ENCODE peak calls at places on chromosomes 6 and 20, in four cellular contexts. One of them, this sample, is unnamed. For H3K4me1 and H3K79me2, the result is how much of the 10 kb centered on the place peaks cover.

GRCh38 chr6:159941286-159942113 is 27.4 kb upstream of the IGF2R start:
- DNase-seq in HCT116: peak
- DNase-seq in GM23248: peak
- DNase-seq in neural progenitor cell: peak
- DNase-seq in this sample: peak

GRCh38 chr6:152605342-152605741 is 31.8 kb downstream of the SYNE1 start:
- DNase-seq in HCT116: no peak
- DNase-seq in GM23248: peak
- DNase-seq in neural progenitor cell: no peak
- DNase-seq in this sample: no peak

GRCh38 chr6:20691185-20691584 is 156.9 kb downstream of the CDKAL1 start:
- DNase-seq in HCT116: no peak
- DNase-seq in GM23248: no peak
- DNase-seq in neural progenitor cell: no peak
- DNase-seq in this sample: no peak

GRCh38 chr6:165186041-165186440 is 123.4 kb downstream of the C6orf118 start:
- DNase-seq in HCT116: no peak
- DNase-seq in GM23248: peak
- DNase-seq in neural progenitor cell: no peak
- DNase-seq in this sample: no peak

GRCh38 chr6:36460916-36461315 is 18.1 kb downstream of the KCTD20 start:
- DNase-seq in HCT116: no peak
- DNase-seq in GM23248: no peak
- DNase-seq in neural progenitor cell: no peak
- DNase-seq in this sample: no peak

GRCh38 chr6:161257778-161258457 is 15.9 kb downstream of the AGPAT4 start:
- DNase-seq in HCT116: no peak
- DNase-seq in GM23248: peak
- DNase-seq in neural progenitor cell: no peak
- DNase-seq in this sample: no peak

GRCh38 chr20:17875981-17876385 is 92.6 kb downstream of the SNX5 start:
- DNase-seq in HCT116: no peak
- DNase-seq in GM23248: no peak
- DNase-seq in neural progenitor cell: peak
- DNase-seq in this sample: no peak

GRCh38 chr6:42569102-42570028 is 5.5 kb downstream of the UBR2 start:
- DNase-seq in HCT116: no peak
- DNase-seq in GM23248: peak
- DNase-seq in neural progenitor cell: no peak
- DNase-seq in this sample: peak

GRCh38 chr20:56200456-56200855 is 48.1 kb upstream of the MC3R start:
- DNase-seq in HCT116: peak
- DNase-seq in GM23248: no peak
- DNase-seq in neural progenitor cell: no peak
- DNase-seq in this sample: no peak

GRCh38 chr6:71294121-71294523 is 5.5 kb downstream of the OGFRL1 start:
- DNase-seq in HCT116: no peak
- DNase-seq in GM23248: peak
- DNase-seq in neural progenitor cell: no peak
- DNase-seq in this sample: no peak

GRCh38 chr6:81515562-81516453 is 236.7 kb downstream of the TENT5A start:
- DNase-seq in HCT116: no peak
- DNase-seq in GM23248: peak
- DNase-seq in neural progenitor cell: no peak
- DNase-seq in this sample: no peak

GRCh38 chr6:22350109-22350508 is 53.3 kb upstream of the PRL start:
- DNase-seq in HCT116: no peak
- DNase-seq in GM23248: no peak
- DNase-seq in neural progenitor cell: no peak
- DNase-seq in this sample: no peak

GRCh38 chr6:26249709-26249958 is 115.4 kb upstream of the BTN3A2 start:
- DNase-seq in HCT116: no peak
- DNase-seq in GM23248: no peak
- DNase-seq in neural progenitor cell: no peak
- DNase-seq in this sample: peak

GRCh38 chr6:20325641-20326421 is 75.8 kb upstream of the E2F3 start:
- DNase-seq in HCT116: no peak
- DNase-seq in GM23248: no peak
- DNase-seq in neural progenitor cell: no peak
- DNase-seq in this sample: no peak

GRCh38 chr6:45327956-45328522 is at the start of gene RUNX2:
- DNase-seq in HCT116: no peak
- DNase-seq in GM23248: peak
- DNase-seq in neural progenitor cell: no peak
- DNase-seq in this sample: no peak

GRCh38 chr6:42162384-42162783 is 10.8 kb upstream of the GUCA1A start:
- DNase-seq in HCT116: no peak
- DNase-seq in GM23248: no peak
- DNase-seq in neural progenitor cell: peak
- DNase-seq in this sample: no peak

GRCh38 chr6:134357110-134357509 is 39.2 kb upstream of the SGK1 start:
- DNase-seq in HCT116: no peak
- DNase-seq in GM23248: no peak
- DNase-seq in neural progenitor cell: no peak
- DNase-seq in this sample: no peak

GRCh38 chr20:62772994-62773858 is 23.0 kb upstream of the MRGBP start:
- DNase-seq in HCT116: no peak
- DNase-seq in GM23248: peak
- DNase-seq in neural progenitor cell: no peak
- DNase-seq in this sample: no peak

GRCh38 chr6:107418118-107418517 is 41.2 kb downstream of the PDSS2 start:
- DNase-seq in HCT116: no peak
- DNase-seq in GM23248: peak
- DNase-seq in neural progenitor cell: peak
- DNase-seq in this sample: peak

GRCh38 chr6:43939281-43940070 is 169.5 kb downstream of the VEGFA start:
- DNase-seq in HCT116: no peak
- DNase-seq in GM23248: no peak
- DNase-seq in neural progenitor cell: no peak
- DNase-seq in this sample: no peak

GRCh38 chr6:71206086-71206485 is 82.5 kb upstream of the OGFRL1 start:
- DNase-seq in HCT116: no peak
- DNase-seq in GM23248: no peak
- DNase-seq in neural progenitor cell: no peak
- DNase-seq in this sample: no peak

GRCh38 chr6:31058128-31058894 is 48.0 kb downstream of the MUC22 start:
- DNase-seq in HCT116: peak
- DNase-seq in GM23248: peak
- DNase-seq in neural progenitor cell: peak
- DNase-seq in this sample: no peak

GRCh38 chr20:46550441-46550840 is at the start of gene OCSTAMP:
- DNase-seq in HCT116: no peak
- DNase-seq in GM23248: no peak
- DNase-seq in neural progenitor cell: no peak
- DNase-seq in this sample: no peak

GRCh38 chr6:14596410-14596809 is 478.8 kb downstream of the CD83 start:
- DNase-seq in HCT116: peak
- DNase-seq in GM23248: peak
- DNase-seq in neural progenitor cell: no peak
- DNase-seq in this sample: no peak

GRCh38 chr6:116447496-116448011 is 13.6 kb upstream of the CALHM6 start:
- DNase-seq in HCT116: no peak
- DNase-seq in GM23248: peak
- DNase-seq in neural progenitor cell: no peak
- DNase-seq in this sample: peak

GRCh38 chr20:43448748-43449535 is 8.8 kb upstream of the SRSF6 start:
- DNase-seq in HCT116: peak
- DNase-seq in GM23248: peak
- DNase-seq in neural progenitor cell: peak
- DNase-seq in this sample: peak

GRCh38 chr6:4901256-4902061 is 102.4 kb downstream of the RPP40 start:
- DNase-seq in HCT116: no peak
- DNase-seq in GM23248: no peak
- DNase-seq in neural progenitor cell: no peak
- DNase-seq in this sample: peak

GRCh38 chr6:24752917-24753486 is 21.7 kb upstream of the GMNN start:
- DNase-seq in HCT116: no peak
- DNase-seq in GM23248: no peak
- DNase-seq in neural progenitor cell: no peak
- DNase-seq in this sample: no peak

GRCh38 chr6:139344186-139344963 is 30.1 kb downstream of the CITED2 start:
- DNase-seq in HCT116: no peak
- DNase-seq in GM23248: no peak
- DNase-seq in neural progenitor cell: no peak
- DNase-seq in this sample: no peak

GRCh38 chr6:157867981-157868380 is 44.9 kb downstream of the SNX9 start:
- DNase-seq in HCT116: no peak
- DNase-seq in GM23248: peak
- DNase-seq in neural progenitor cell: no peak
- DNase-seq in this sample: no peak

GRCh38 chr20:3032624-3033023 is 10.8 kb upstream of the GNRH2 start:
- DNase-seq in HCT116: no peak
- DNase-seq in GM23248: no peak
- DNase-seq in neural progenitor cell: no peak
- DNase-seq in this sample: no peak

GRCh38 chr20:53872081-53872541 is 198.3 kb downstream of the BCAS1 start:
- DNase-seq in HCT116: no peak
- DNase-seq in GM23248: peak
- DNase-seq in neural progenitor cell: no peak
- DNase-seq in this sample: peak

GRCh38 chr6:166266336-166266735 is 41.9 kb downstream of the PRR18 start:
- DNase-seq in HCT116: no peak
- DNase-seq in GM23248: no peak
- DNase-seq in neural progenitor cell: no peak
- DNase-seq in this sample: no peak

GRCh38 chr6:166258854-166259276 is 49.3 kb downstream of the PRR18 start:
- DNase-seq in HCT116: no peak
- DNase-seq in GM23248: no peak
- DNase-seq in neural progenitor cell: no peak
- DNase-seq in this sample: peak

GRCh38 chr6:166257911-166258318 is 50.3 kb downstream of the PRR18 start:
- DNase-seq in HCT116: no peak
- DNase-seq in GM23248: no peak
- DNase-seq in neural progenitor cell: no peak
- DNase-seq in this sample: no peak

GRCh38 chr6:166259296-166259977 is 48.8 kb downstream of the PRR18 start:
- DNase-seq in HCT116: no peak
- DNase-seq in GM23248: no peak
- DNase-seq in neural progenitor cell: peak
- DNase-seq in this sample: peak

DNA sequence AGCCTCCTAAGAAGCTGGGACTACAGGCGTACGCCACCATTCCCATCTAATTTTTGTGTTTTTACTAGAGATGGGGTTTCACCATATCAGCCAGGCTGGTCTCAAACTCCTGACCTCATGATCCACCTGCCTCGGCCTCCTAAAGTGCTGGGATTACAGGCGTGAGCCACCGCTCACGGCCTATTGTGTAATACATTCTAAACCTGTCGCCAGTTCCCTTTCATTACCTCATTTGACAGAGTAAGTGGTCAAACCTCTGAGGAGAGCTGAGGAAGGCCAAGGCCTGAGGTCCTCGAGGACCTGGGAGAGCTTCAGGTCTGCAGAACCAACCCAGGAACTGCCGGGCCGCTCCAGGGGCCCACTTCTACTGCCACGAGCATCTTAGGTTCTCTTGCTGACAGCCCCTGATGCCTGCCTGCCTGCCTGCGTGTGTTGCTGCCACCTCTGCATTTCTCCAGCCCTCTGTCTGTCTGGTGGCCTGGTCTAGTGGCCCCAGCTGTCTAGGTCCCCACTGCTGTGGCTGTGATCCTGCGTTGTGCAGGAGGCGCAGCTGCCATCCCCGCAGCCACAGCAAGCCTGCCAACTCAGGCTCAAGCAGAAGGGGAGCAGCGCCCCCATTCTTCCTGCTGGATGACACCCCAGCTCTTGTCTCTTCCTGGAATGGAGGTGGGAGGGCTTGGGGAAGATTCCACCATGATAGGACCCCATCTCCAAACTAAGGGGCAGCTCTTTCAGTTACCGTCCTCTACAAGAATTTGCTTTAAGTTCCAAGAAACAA is 45.3 kb downstream of the PRR18 start:
- DNase-seq in HCT116: no peak
- DNase-seq in GM23248: no peak
- DNase-seq in neural progenitor cell: no peak
- DNase-seq in this sample: no peak
- H3K4me1 ChIP-seq in HCT116: under half
- H3K4me1 ChIP-seq in GM23248: under half
- H3K4me1 ChIP-seq in neural progenitor cell: under half
- H3K4me1 ChIP-seq in this sample: under half

GRCh38 chr6:54875539-54875938 is 29.0 kb downstream of the FAM83B start:
- DNase-seq in HCT116: no peak
- DNase-seq in GM23248: no peak
- DNase-seq in neural progenitor cell: no peak
- DNase-seq in this sample: no peak
- H3K79me2 ChIP-seq in HCT116: under half
- H3K79me2 ChIP-seq in GM23248: under half
- H3K79me2 ChIP-seq in neural progenitor cell: under half
- H3K79me2 ChIP-seq in this sample: under half

GRCh38 chr6:29624520-29624961 is 8.4 kb downstream of the GABBR1 start:
- DNase-seq in HCT116: no peak
- DNase-seq in GM23248: no peak
- DNase-seq in neural progenitor cell: no peak
- DNase-seq in this sample: no peak
- H3K4me1 ChIP-seq in HCT116: under half
- H3K4me1 ChIP-seq in GM23248: under half
- H3K4me1 ChIP-seq in neural progenitor cell: half or more
- H3K4me1 ChIP-seq in this sample: under half

GRCh38 chr20:5149892-5150225 is 23.1 kb downstream of the CDS2 start:
- DNase-seq in HCT116: no peak
- DNase-seq in GM23248: no peak
- DNase-seq in neural progenitor cell: no peak
- DNase-seq in this sample: no peak
- H3K79me2 ChIP-seq in HCT116: under half
- H3K79me2 ChIP-seq in GM23248: half or more
- H3K79me2 ChIP-seq in neural progenitor cell: half or more
- H3K79me2 ChIP-seq in this sample: half or more

DNA sequence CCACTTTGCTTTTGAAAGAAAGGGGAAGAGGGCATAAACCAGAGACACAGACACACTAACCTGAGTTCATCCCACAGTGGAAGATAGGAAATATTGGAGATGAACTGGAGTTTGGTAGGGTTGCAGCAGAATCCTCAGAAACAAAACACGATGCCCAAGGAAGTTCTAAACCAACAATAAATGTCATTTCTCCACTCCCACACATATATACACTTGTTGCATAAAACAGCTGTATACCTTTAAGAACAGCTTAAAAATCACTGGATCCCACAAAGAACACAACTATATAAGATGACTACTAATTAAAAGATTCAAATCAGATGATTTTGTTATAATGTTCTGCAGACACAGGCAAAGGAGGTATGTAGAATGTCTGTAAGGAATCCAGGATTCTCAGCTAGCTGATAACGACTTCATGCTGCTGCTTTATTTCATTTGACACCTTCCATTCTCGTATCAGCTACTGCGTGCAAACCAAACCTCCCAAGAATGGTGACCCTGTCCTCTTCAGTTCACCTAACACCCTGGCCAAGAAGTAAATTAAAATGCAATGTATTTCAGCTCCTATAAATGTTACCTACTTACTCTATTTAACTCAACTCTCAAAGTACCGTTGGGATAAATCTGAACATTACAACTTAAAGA is 14.3 kb downstream of the KIF13A start:
- DNase-seq in HCT116: no peak
- DNase-seq in GM23248: no peak
- DNase-seq in neural progenitor cell: no peak
- DNase-seq in this sample: no peak
- H3K4me1 ChIP-seq in HCT116: under half
- H3K4me1 ChIP-seq in GM23248: under half
- H3K4me1 ChIP-seq in neural progenitor cell: under half
- H3K4me1 ChIP-seq in this sample: under half